ENCODE peak calls at places on chromosome 16, in eight cellular contexts. P, I, T, D, Y, C, B and N are unnamed samples.

GRCh38 chr16:14520753-14521152 is 109.3 kb downstream of the PARN start:
- DNase-seq in P (no peak), I (no peak), T (no peak), D (no peak), Y (no peak), C (no peak), B (no peak), N (no peak)

GRCh38 chr16:80503144-80503543 is 37.6 kb upstream of the DYNLRB2 start:
- DNase-seq in P (no peak), I (no peak), T (no peak), D (peak; percentile 17), Y (no peak), C (no peak), B (no peak), N (no peak)

GRCh38 chr16:72850863-72851262 is 197.1 kb downstream of the ZFHX3 start:
- DNase-seq in P (no peak), I (no peak), T (no peak), D (no peak), Y (no peak), C (no peak), B (no peak), N (no peak)

GRCh38 chr16:48433849-48434530 is 48.8 kb upstream of the SIAH1 start:
- DNase-seq in P (no peak), I (no peak), T (no peak), D (no peak), Y (no peak), C (no peak), B (no peak), N (peak; percentile 76)

GRCh38 chr16:85798283-85798776 is 1.0 kb downstream of the EMC8 start:
- DNase-seq in P (no peak), I (no peak), T (no peak), D (no peak), Y (peak; percentile 24), C (no peak), B (no peak), N (no peak)

GRCh38 chr16:31076319-31076718 is 2.1 kb downstream of the ZNF646 start:
- DNase-seq in P (no peak), I (no peak), T (no peak), D (no peak), Y (no peak), C (no peak), B (no peak), N (no peak)

GRCh38 chr16:31452631-31453106 is 6.6 kb upstream of the ARMC5 start:
- DNase-seq in P (no peak), I (no peak), T (no peak), D (no peak), Y (peak; percentile 42), C (no peak), B (no peak), N (no peak)

GRCh38 chr16:4103741-4104140 is 12.5 kb downstream of the ADCY9 start:
- DNase-seq in P (no peak), I (no peak), T (no peak), D (no peak), Y (no peak), C (no peak), B (no peak), N (no peak)

GRCh38 chr16:22670551-22670970 is 143.4 kb upstream of the HS3ST2 start:
- DNase-seq in P (no peak), I (no peak), T (no peak), D (no peak), Y (peak; percentile 95), C (peak; percentile 40), B (peak; percentile 55), N (no peak)

GRCh38 chr16:65097296-65097695 is 24.6 kb downstream of the CDH11 start:
- DNase-seq in P (no peak), I (no peak), T (no peak), D (no peak), Y (no peak), C (no peak), B (no peak), N (no peak)

GRCh38 chr16:66509576-66509975 is 40.3 kb downstream of the TK2 start:
- DNase-seq in P (peak; percentile 18), I (no peak), T (no peak), D (no peak), Y (no peak), C (no peak), B (no peak), N (no peak)

GRCh38 chr16:31365131-31365865 is 10.3 kb downstream of the ITGAX start:
- DNase-seq in P (no peak), I (no peak), T (no peak), D (no peak), Y (no peak), C (no peak), B (peak; percentile 57), N (no peak)

GRCh38 chr16:84795338-84796053 is 24.3 kb upstream of the CRISPLD2 start:
- DNase-seq in P (peak; percentile 43), I (peak; percentile 66), T (peak; percentile 28), D (no peak), Y (peak; percentile 27), C (no peak), B (no peak), N (no peak)

GRCh38 chr16:7014756-7015155 is 317.9 kb upstream of the RBFOX1 start:
- DNase-seq in P (no peak), I (no peak), T (no peak), D (no peak), Y (no peak), C (no peak), B (no peak), N (no peak)

DNA sequence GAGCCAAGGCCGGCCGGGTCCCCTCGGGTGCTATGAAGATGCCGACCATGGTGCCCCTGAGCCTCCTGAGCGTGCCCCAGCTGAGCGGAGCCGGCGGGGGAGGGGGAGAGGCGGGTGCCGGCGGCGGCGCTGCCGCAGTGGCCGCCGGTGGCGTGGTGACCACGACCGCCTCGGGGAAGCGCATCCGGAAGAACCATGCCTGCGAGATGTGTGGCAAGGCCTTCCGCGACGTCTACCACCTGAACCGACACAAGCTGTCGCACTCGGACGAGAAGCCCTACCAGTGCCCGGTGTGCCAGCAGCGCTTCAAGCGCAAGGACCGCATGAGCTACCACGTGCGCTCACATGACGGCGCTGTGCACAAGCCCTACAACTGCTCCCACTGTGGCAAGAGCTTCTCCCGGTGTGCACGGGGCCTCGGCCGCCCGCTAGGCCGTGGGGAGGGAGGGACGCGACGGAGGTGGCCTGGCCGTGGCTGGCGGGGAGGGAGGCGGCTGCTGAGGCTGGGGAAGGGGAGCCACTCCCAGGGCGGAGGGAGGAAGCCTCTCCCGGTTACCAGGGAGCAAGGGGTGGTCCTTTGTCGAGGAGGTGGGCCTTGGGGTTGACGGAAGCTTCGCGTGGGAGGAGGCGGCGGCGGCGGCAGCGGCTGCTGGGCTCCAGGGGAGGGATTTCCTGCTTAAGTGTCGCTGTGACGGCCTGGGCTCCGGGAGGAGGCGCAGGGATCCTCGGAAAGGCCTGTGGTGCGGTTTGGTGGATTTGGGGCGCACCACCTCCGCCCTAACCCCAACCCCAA is 1.3 kb downstream of the MAZ start:
- DNase-seq in P (peak; percentile 89), I (peak; percentile 93), T (peak; percentile 91), D (peak; percentile 90), Y (peak; percentile 82), C (no peak), B (peak; percentile 69), N (peak; percentile 81)
- TF ChIP-seq POLR2AphosphoS5 in P (peak; percentile 73), I (no peak), T (peak; percentile 88), D (peak; percentile 93), Y (peak; percentile 85), C (peak; percentile 84), B (peak; percentile 76), N (peak; percentile 94)

GRCh38 chr16:49698416-49698815 is 157.5 kb downstream of the ZNF423 start:
- DNase-seq in P (no peak), I (no peak), T (no peak), D (no peak), Y (peak; percentile 64), C (no peak), B (no peak), N (no peak)

GRCh38 chr16:49700928-49701685 is 154.8 kb downstream of the ZNF423 start:
- DNase-seq in P (no peak), I (no peak), T (no peak), D (no peak), Y (peak; percentile 36), C (no peak), B (no peak), N (no peak)

GRCh38 chr16:49698931-49699715 is 156.8 kb downstream of the ZNF423 start:
- DNase-seq in P (no peak), I (no peak), T (no peak), D (no peak), Y (peak; percentile 34), C (no peak), B (no peak), N (no peak)

GRCh38 chr16:49700222-49700927 is 155.5 kb downstream of the ZNF423 start:
- DNase-seq in P (no peak), I (no peak), T (no peak), D (no peak), Y (peak; percentile 60), C (no peak), B (no peak), N (no peak)

DNA sequence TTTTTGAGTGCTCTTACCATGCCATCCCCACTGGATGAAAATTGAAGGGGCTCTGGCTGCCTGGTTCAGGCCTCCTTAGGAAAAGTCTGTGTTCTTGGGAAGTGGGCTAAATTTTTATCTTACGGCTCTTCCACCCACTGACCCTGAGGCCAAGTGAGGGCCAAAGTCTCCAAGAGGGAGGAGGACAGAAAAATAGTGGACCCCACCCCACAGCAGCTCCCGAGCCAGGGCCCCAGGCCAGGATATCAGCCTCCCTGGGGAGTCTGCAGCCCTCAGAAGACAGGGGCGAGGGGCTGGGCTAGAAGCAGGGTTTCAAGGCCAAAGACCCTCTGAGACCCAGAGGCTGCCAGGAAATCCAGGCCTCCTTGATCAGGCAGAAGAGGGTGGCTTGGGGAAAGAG is 156.2 kb downstream of the ZNF423 start:
- DNase-seq in P (no peak), I (no peak), T (no peak), D (no peak), Y (no peak), C (no peak), B (no peak), N (no peak)
- TF ChIP-seq POLR2AphosphoS5 in P (no peak), I (no peak), T (no peak), D (no peak), Y (no peak), C (no peak), B (no peak), N (no peak)

GRCh38 chr16:17105239-17105721 is 365.5 kb downstream of the XYLT1 start:
- DNase-seq in P (no peak), I (no peak), T (no peak), D (no peak), Y (peak; percentile 4), C (no peak), B (no peak), N (no peak)
- TF ChIP-seq POLR2AphosphoS5 in P (no peak), I (no peak), T (no peak), D (no peak), Y (no peak), C (no peak), B (no peak), N (no peak)

DNA sequence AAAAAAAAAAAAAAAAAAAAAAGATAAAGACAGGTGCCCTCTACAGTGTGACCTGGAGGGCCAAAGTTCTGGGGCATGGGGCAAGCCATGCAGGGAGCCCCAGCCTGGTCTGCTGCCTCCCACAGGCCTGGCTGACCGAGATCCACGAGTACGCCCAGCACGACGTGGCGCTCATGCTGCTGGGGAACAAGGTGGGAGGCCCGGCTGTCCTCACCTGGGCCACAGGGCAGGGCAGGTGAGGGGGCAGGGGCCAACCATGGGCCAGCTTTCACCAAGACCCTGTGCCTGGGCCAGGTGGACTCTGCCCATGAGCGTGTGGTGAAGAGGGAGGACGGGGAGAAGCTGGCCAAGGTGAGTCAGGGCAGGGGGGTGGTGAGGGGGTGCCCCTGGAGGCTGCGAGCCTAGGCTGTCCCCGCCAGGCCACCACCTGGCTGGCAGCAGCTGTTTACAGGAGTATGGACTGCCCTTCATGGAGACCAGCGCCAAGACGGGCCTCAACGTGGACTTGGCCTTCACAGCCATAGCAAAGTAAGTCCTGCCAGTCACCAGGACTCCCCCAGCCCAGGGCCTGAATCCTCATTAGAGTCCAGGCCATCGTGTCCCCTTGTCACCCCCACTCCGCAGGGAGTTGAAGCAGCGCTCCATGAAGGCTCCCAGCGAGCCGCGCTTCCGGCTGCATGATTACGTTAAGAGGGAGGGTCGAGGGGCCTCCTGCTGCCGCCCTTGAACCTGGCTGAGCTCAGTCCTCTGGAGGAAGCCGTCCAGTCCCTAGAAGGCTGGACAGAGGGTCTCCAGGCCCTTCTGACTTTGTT is 2.7 kb upstream of the TRAF7 start:
- DNase-seq in P (peak; percentile 48), I (peak; percentile 51), T (no peak), D (no peak), Y (peak; percentile 37), C (no peak), B (no peak), N (peak; percentile 59)
- TF ChIP-seq POLR2AphosphoS5 in P (no peak), I (no peak), T (no peak), D (no peak), Y (peak; percentile 57), C (peak; percentile 14), B (peak; percentile 87), N (peak; percentile 91)